ENCODE peak calls at places on chromosomes 12 and 14, in seven cellular contexts. One of them, this sample, is unnamed.

GRCh38 chr12:124386661-124387509 is 92.0 kb downstream of the RFLNA start:
- DNase-seq in cardiac muscle cell: no peak
- DNase-seq in lower lobe of right lung: no peak
- DNase-seq in uterus: no peak
- DNase-seq in GM23338: no peak
- DNase-seq in naive thymus-derived CD4-positive, alpha-beta T cell: no peak
- DNase-seq in CD8-positive, alpha-beta T cell: no peak
- DNase-seq in this sample: no peak

GRCh38 chr12:114274131-114274530 is 131.8 kb downstream of the TBX5 start:
- DNase-seq in cardiac muscle cell: no peak
- DNase-seq in uterus: no peak
- DNase-seq in naive thymus-derived CD4-positive, alpha-beta T cell: no peak
- DNase-seq in CD8-positive, alpha-beta T cell: no peak
- DNase-seq in GM23338: no peak
- DNase-seq in lower lobe of right lung: no peak
- DNase-seq in this sample: peak; percentile 6

GRCh38 chr12:105223884-105224283 is 12.1 kb downstream of the APPL2 start:
- DNase-seq in GM23338: no peak
- DNase-seq in cardiac muscle cell: no peak
- DNase-seq in uterus: no peak
- DNase-seq in lower lobe of right lung: no peak
- DNase-seq in CD8-positive, alpha-beta T cell: no peak
- DNase-seq in naive thymus-derived CD4-positive, alpha-beta T cell: no peak
- DNase-seq in this sample: peak; percentile 65

GRCh38 chr12:56017181-56017580 is 3.7 kb upstream of the IKZF4 start:
- DNase-seq in cardiac muscle cell: no peak
- DNase-seq in CD8-positive, alpha-beta T cell: no peak
- DNase-seq in naive thymus-derived CD4-positive, alpha-beta T cell: no peak
- DNase-seq in GM23338: no peak
- DNase-seq in uterus: no peak
- DNase-seq in lower lobe of right lung: no peak
- DNase-seq in this sample: no peak

GRCh38 chr12:129571901-129572494 is 331.8 kb downstream of the TMEM132D start:
- DNase-seq in CD8-positive, alpha-beta T cell: no peak
- DNase-seq in GM23338: no peak
- DNase-seq in cardiac muscle cell: no peak
- DNase-seq in naive thymus-derived CD4-positive, alpha-beta T cell: no peak
- DNase-seq in uterus: no peak
- DNase-seq in lower lobe of right lung: no peak
- DNase-seq in this sample: peak; percentile 71

GRCh38 chr12:68855771-68856170 is 47.8 kb downstream of the MDM2 start:
- DNase-seq in naive thymus-derived CD4-positive, alpha-beta T cell: no peak
- DNase-seq in uterus: no peak
- DNase-seq in cardiac muscle cell: no peak
- DNase-seq in lower lobe of right lung: no peak
- DNase-seq in CD8-positive, alpha-beta T cell: no peak
- DNase-seq in GM23338: no peak
- DNase-seq in this sample: no peak

GRCh38 chr12:112936927-112937326 is 1.3 kb upstream of the OAS3 start:
- DNase-seq in lower lobe of right lung: no peak
- DNase-seq in naive thymus-derived CD4-positive, alpha-beta T cell: no peak
- DNase-seq in uterus: no peak
- DNase-seq in CD8-positive, alpha-beta T cell: no peak
- DNase-seq in GM23338: no peak
- DNase-seq in cardiac muscle cell: no peak
- DNase-seq in this sample: no peak

GRCh38 chr12:26121841-26122680 is 2.8 kb downstream of the BHLHE41 start:
- DNase-seq in cardiac muscle cell: peak; percentile 38
- DNase-seq in lower lobe of right lung: peak; percentile 67
- DNase-seq in naive thymus-derived CD4-positive, alpha-beta T cell: peak; percentile 35
- DNase-seq in CD8-positive, alpha-beta T cell: no peak
- DNase-seq in GM23338: peak; percentile 51
- DNase-seq in uterus: no peak
- DNase-seq in this sample: peak; percentile 86

GRCh38 chr12:14691560-14691959 is 4.8 kb downstream of the GUCY2C start:
- DNase-seq in GM23338: no peak
- DNase-seq in uterus: no peak
- DNase-seq in lower lobe of right lung: peak; percentile 59
- DNase-seq in cardiac muscle cell: no peak
- DNase-seq in naive thymus-derived CD4-positive, alpha-beta T cell: no peak
- DNase-seq in CD8-positive, alpha-beta T cell: no peak
- DNase-seq in this sample: no peak

GRCh38 chr12:109728921-109729836 is 15.6 kb downstream of the FAM222A start:
- DNase-seq in naive thymus-derived CD4-positive, alpha-beta T cell: no peak
- DNase-seq in lower lobe of right lung: peak; percentile 42
- DNase-seq in GM23338: no peak
- DNase-seq in CD8-positive, alpha-beta T cell: no peak
- DNase-seq in cardiac muscle cell: no peak
- DNase-seq in uterus: no peak
- DNase-seq in this sample: peak; percentile 41

GRCh38 chr12:96375841-96376249 is 24.4 kb downstream of the CDK17 start:
- DNase-seq in naive thymus-derived CD4-positive, alpha-beta T cell: no peak
- DNase-seq in cardiac muscle cell: no peak
- DNase-seq in lower lobe of right lung: no peak
- DNase-seq in uterus: no peak
- DNase-seq in GM23338: no peak
- DNase-seq in CD8-positive, alpha-beta T cell: no peak
- DNase-seq in this sample: no peak

GRCh38 chr12:13227191-13227590 is 30.7 kb downstream of the EMP1 start:
- DNase-seq in naive thymus-derived CD4-positive, alpha-beta T cell: no peak
- DNase-seq in lower lobe of right lung: no peak
- DNase-seq in GM23338: no peak
- DNase-seq in CD8-positive, alpha-beta T cell: no peak
- DNase-seq in uterus: no peak
- DNase-seq in cardiac muscle cell: no peak
- DNase-seq in this sample: peak; percentile 25

GRCh38 chr14:39977198-39977597 is 545.0 kb upstream of the FBXO33 start:
- DNase-seq in uterus: no peak
- DNase-seq in cardiac muscle cell: no peak
- DNase-seq in naive thymus-derived CD4-positive, alpha-beta T cell: no peak
- DNase-seq in GM23338: no peak
- DNase-seq in CD8-positive, alpha-beta T cell: no peak
- DNase-seq in lower lobe of right lung: no peak
- DNase-seq in this sample: no peak

GRCh38 chr12:75556306-75556899 is 45.0 kb upstream of the KRR1 start:
- DNase-seq in CD8-positive, alpha-beta T cell: no peak
- DNase-seq in lower lobe of right lung: no peak
- DNase-seq in cardiac muscle cell: no peak
- DNase-seq in GM23338: no peak
- DNase-seq in uterus: no peak
- DNase-seq in naive thymus-derived CD4-positive, alpha-beta T cell: no peak
- DNase-seq in this sample: no peak

GRCh38 chr14:39376671-39377403 is 55.4 kb downstream of the FBXO33 start:
- DNase-seq in cardiac muscle cell: no peak
- DNase-seq in CD8-positive, alpha-beta T cell: no peak
- DNase-seq in uterus: no peak
- DNase-seq in lower lobe of right lung: no peak
- DNase-seq in naive thymus-derived CD4-positive, alpha-beta T cell: no peak
- DNase-seq in GM23338: peak; percentile 9
- DNase-seq in this sample: no peak

GRCh38 chr12:12821975-12822374 is 8.8 kb downstream of the DDX47 start:
- DNase-seq in cardiac muscle cell: no peak
- DNase-seq in naive thymus-derived CD4-positive, alpha-beta T cell: no peak
- DNase-seq in lower lobe of right lung: no peak
- DNase-seq in CD8-positive, alpha-beta T cell: no peak
- DNase-seq in GM23338: no peak
- DNase-seq in uterus: no peak
- DNase-seq in this sample: no peak

GRCh38 chr14:97380539-97380941 is 583.4 kb downstream of the VRK1 start:
- DNase-seq in uterus: no peak
- DNase-seq in cardiac muscle cell: no peak
- DNase-seq in lower lobe of right lung: no peak
- DNase-seq in naive thymus-derived CD4-positive, alpha-beta T cell: no peak
- DNase-seq in CD8-positive, alpha-beta T cell: peak; percentile 34
- DNase-seq in GM23338: no peak
- DNase-seq in this sample: peak; percentile 65

GRCh38 chr14:101689039-101689501 is 72.4 kb upstream of the PPP2R5C start:
- DNase-seq in lower lobe of right lung: no peak
- DNase-seq in uterus: no peak
- DNase-seq in CD8-positive, alpha-beta T cell: no peak
- DNase-seq in GM23338: no peak
- DNase-seq in naive thymus-derived CD4-positive, alpha-beta T cell: no peak
- DNase-seq in cardiac muscle cell: no peak
- DNase-seq in this sample: no peak
- H3K36me3 ChIP-seq in lower lobe of right lung: no peaks in the 10 kb centered on the region
- H3K36me3 ChIP-seq in uterus: no peaks in the 10 kb centered on the region
- H3K36me3 ChIP-seq in CD8-positive, alpha-beta T cell: no peaks in the 10 kb centered on the region
- H3K36me3 ChIP-seq in GM23338: no peaks in the 10 kb centered on the region
- H3K36me3 ChIP-seq in naive thymus-derived CD4-positive, alpha-beta T cell: no peaks in the 10 kb centered on the region
- H3K36me3 ChIP-seq in cardiac muscle cell: no peaks in the 10 kb centered on the region
- H3K36me3 ChIP-seq in this sample: no peaks in the 10 kb centered on the region

DNA sequence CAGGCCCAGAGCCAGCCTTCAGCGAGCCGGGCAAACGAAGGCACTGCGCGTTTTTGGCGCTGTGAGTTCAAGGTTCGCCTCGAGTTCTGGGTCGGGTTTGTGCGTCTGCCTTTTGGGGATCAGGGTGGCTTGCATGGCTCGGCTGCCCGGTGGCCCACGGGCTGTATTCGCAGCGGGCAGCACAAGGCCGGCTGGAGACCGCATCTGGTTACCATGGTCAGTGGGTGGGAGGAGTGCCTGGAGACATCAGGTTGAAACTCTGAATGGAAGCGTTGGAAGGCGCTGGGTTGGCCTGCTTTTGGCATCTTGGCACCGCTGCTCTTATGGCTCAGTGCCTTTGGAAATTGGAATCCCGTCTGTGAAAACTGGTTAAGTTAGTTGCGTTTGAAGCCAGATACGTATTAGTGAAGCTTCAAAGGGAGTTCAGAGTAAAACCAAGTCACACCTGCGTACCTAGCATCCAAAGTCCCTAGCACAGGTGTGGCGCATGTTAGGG is 50.9 kb downstream of the SNAPC1 start:
- DNase-seq in lower lobe of right lung: no peak
- DNase-seq in uterus: no peak
- DNase-seq in CD8-positive, alpha-beta T cell: no peak
- DNase-seq in cardiac muscle cell: no peak
- DNase-seq in naive thymus-derived CD4-positive, alpha-beta T cell: no peak
- DNase-seq in GM23338: peak; percentile 44
- DNase-seq in this sample: no peak
- H3K4me3 ChIP-seq in lower lobe of right lung: peak overlapping the region; percentile 47
- H3K4me3 ChIP-seq in uterus: no peak overlapping the region
- H3K4me3 ChIP-seq in CD8-positive, alpha-beta T cell: peak overlapping the region; percentile 52
- H3K4me3 ChIP-seq in cardiac muscle cell: peak overlapping the region; percentile 80
- H3K4me3 ChIP-seq in naive thymus-derived CD4-positive, alpha-beta T cell: peak overlapping the region; percentile 35
- H3K4me3 ChIP-seq in GM23338: peak overlapping the region; percentile 87
- H3K4me3 ChIP-seq in this sample: peak overlapping the region; percentile 78

GRCh38 chr12:86729798-86730197 is 473.6 kb upstream of the MGAT4C start:
- DNase-seq in uterus: no peak
- DNase-seq in lower lobe of right lung: no peak
- DNase-seq in naive thymus-derived CD4-positive, alpha-beta T cell: no peak
- DNase-seq in GM23338: no peak
- DNase-seq in cardiac muscle cell: no peak
- DNase-seq in CD8-positive, alpha-beta T cell: no peak
- DNase-seq in this sample: no peak

GRCh38 chr12:86723326-86723725 is 467.1 kb upstream of the MGAT4C start:
- DNase-seq in cardiac muscle cell: no peak
- DNase-seq in uterus: no peak
- DNase-seq in GM23338: no peak
- DNase-seq in lower lobe of right lung: no peak
- DNase-seq in naive thymus-derived CD4-positive, alpha-beta T cell: no peak
- DNase-seq in CD8-positive, alpha-beta T cell: no peak
- DNase-seq in this sample: no peak

GRCh38 chr12:86724716-86725115 is 468.5 kb upstream of the MGAT4C start:
- DNase-seq in GM23338: no peak
- DNase-seq in CD8-positive, alpha-beta T cell: no peak
- DNase-seq in naive thymus-derived CD4-positive, alpha-beta T cell: no peak
- DNase-seq in cardiac muscle cell: no peak
- DNase-seq in lower lobe of right lung: no peak
- DNase-seq in uterus: no peak
- DNase-seq in this sample: no peak

GRCh38 chr12:86730233-86730632 is 474.0 kb upstream of the MGAT4C start:
- DNase-seq in GM23338: no peak
- DNase-seq in CD8-positive, alpha-beta T cell: no peak
- DNase-seq in naive thymus-derived CD4-positive, alpha-beta T cell: no peak
- DNase-seq in uterus: no peak
- DNase-seq in lower lobe of right lung: no peak
- DNase-seq in cardiac muscle cell: no peak
- DNase-seq in this sample: no peak

GRCh38 chr12:86727151-86727550 is 471.0 kb upstream of the MGAT4C start:
- DNase-seq in CD8-positive, alpha-beta T cell: no peak
- DNase-seq in lower lobe of right lung: no peak
- DNase-seq in cardiac muscle cell: no peak
- DNase-seq in GM23338: no peak
- DNase-seq in naive thymus-derived CD4-positive, alpha-beta T cell: no peak
- DNase-seq in uterus: no peak
- DNase-seq in this sample: no peak
- H3K36me3 ChIP-seq in CD8-positive, alpha-beta T cell: no peaks in the 10 kb centered on the region
- H3K36me3 ChIP-seq in lower lobe of right lung: no peaks in the 10 kb centered on the region
- H3K36me3 ChIP-seq in cardiac muscle cell: no peaks in the 10 kb centered on the region
- H3K36me3 ChIP-seq in GM23338: no peaks in the 10 kb centered on the region
- H3K36me3 ChIP-seq in naive thymus-derived CD4-positive, alpha-beta T cell: no peaks in the 10 kb centered on the region
- H3K36me3 ChIP-seq in uterus: no peaks in the 10 kb centered on the region
- H3K36me3 ChIP-seq in this sample: no peaks in the 10 kb centered on the region

GRCh38 chr14:101368629-101369028 is 192.7 kb upstream of the DIO3 start:
- DNase-seq in CD8-positive, alpha-beta T cell: no peak
- DNase-seq in uterus: no peak
- DNase-seq in GM23338: no peak
- DNase-seq in cardiac muscle cell: no peak
- DNase-seq in lower lobe of right lung: no peak
- DNase-seq in naive thymus-derived CD4-positive, alpha-beta T cell: no peak
- DNase-seq in this sample: no peak

GRCh38 chr14:101369916-101370592 is 191.2 kb upstream of the DIO3 start:
- DNase-seq in uterus: peak; percentile 13
- DNase-seq in CD8-positive, alpha-beta T cell: no peak
- DNase-seq in lower lobe of right lung: no peak
- DNase-seq in cardiac muscle cell: no peak
- DNase-seq in naive thymus-derived CD4-positive, alpha-beta T cell: no peak
- DNase-seq in GM23338: no peak
- DNase-seq in this sample: no peak

GRCh38 chr14:101367421-101368261 is 193.7 kb upstream of the DIO3 start:
- DNase-seq in GM23338: no peak
- DNase-seq in uterus: peak; percentile 15
- DNase-seq in CD8-positive, alpha-beta T cell: no peak
- DNase-seq in naive thymus-derived CD4-positive, alpha-beta T cell: no peak
- DNase-seq in cardiac muscle cell: no peak
- DNase-seq in lower lobe of right lung: no peak
- DNase-seq in this sample: peak; percentile 45

GRCh38 chr14:101370593-101371569 is 190.4 kb upstream of the DIO3 start:
- DNase-seq in naive thymus-derived CD4-positive, alpha-beta T cell: no peak
- DNase-seq in uterus: no peak
- DNase-seq in cardiac muscle cell: no peak
- DNase-seq in lower lobe of right lung: no peak
- DNase-seq in CD8-positive, alpha-beta T cell: no peak
- DNase-seq in GM23338: no peak
- DNase-seq in this sample: no peak

DNA sequence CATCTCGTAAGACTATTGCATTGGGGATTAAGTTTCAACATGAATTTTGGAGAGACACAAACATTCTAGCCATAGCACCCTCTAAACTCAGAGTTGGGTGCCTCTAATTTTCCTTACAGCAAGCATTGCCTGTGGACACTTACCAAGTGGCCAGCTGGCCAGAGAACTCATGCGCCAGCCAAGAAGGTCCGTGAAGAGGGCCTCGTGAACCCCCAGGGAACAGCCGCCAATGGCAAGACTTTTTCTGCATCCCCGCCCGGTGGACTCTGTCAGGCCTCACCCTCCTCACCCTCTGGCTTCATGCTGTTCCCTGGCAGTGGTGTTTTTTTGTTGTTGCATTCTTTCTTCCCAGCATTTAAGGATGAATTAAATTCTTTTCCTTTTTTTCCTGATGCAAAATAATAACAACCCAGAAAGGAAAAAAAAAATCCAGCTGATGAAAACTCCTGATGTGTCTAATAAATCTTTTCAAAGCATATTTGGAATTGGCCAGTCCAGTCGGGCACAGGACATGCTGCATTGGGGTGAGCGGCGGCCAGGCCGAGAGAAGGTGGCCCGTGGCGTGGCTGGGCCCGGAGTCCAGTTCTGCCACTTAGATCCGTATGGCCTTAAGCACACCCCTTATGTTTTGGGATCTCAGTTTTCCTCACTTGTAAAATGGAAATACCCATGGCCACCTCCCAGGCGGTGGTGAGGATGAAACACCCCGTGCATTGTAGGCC is 191.9 kb upstream of the DIO3 start:
- DNase-seq in CD8-positive, alpha-beta T cell: no peak
- DNase-seq in uterus: peak; percentile 37
- DNase-seq in naive thymus-derived CD4-positive, alpha-beta T cell: no peak
- DNase-seq in lower lobe of right lung: no peak
- DNase-seq in cardiac muscle cell: no peak
- DNase-seq in GM23338: no peak
- DNase-seq in this sample: no peak
- H3K4me3 ChIP-seq in CD8-positive, alpha-beta T cell: no peak overlapping the region
- H3K4me3 ChIP-seq in uterus: no peak overlapping the region
- H3K4me3 ChIP-seq in naive thymus-derived CD4-positive, alpha-beta T cell: no peak overlapping the region
- H3K4me3 ChIP-seq in lower lobe of right lung: no peak overlapping the region
- H3K4me3 ChIP-seq in cardiac muscle cell: no peak overlapping the region
- H3K4me3 ChIP-seq in GM23338: no peak overlapping the region
- H3K4me3 ChIP-seq in this sample: no peak overlapping the region

This sample was measured in endodermal cell.